ENCODE peak calls at places on chromosome 12, in seven cellular contexts. Y, S, O, Z, B, P and J are unnamed samples.

GRCh38 chr12:123062682-123063426 is 82.4 kb downstream of the ARL6IP4 start:
- DNase-seq in B (peak), O (no peak), S (peak), Y (no peak), Z (peak), P (peak), J (no peak)

GRCh38 chr12:119940881-119941280 is 48.2 kb upstream of the BICDL1 start:
- DNase-seq in B (no peak), Z (peak), Y (no peak), O (no peak), P (peak), S (peak), J (no peak)

GRCh38 chr12:119631930-119632678 is 35.8 kb upstream of the PRKAB1 start:
- DNase-seq in O (no peak), P (no peak), Z (peak), Y (no peak), S (no peak), B (no peak), J (no peak)

GRCh38 chr12:20624718-20625117 is 70.4 kb upstream of the SLCO1C1 start:
- DNase-seq in S (peak), Z (peak), P (peak), Y (no peak), B (no peak), O (no peak), J (no peak)

GRCh38 chr12:57551637-57552305 is 1.9 kb downstream of the KIF5A start:
- DNase-seq in O (no peak), Z (no peak), Y (no peak), B (no peak), P (no peak), S (no peak), J (no peak)

GRCh38 chr12:66746489-66747201 is 67.8 kb upstream of the GRIP1 start:
- DNase-seq in Y (no peak), Z (no peak), P (no peak), B (no peak), S (no peak), O (no peak), J (no peak)

GRCh38 chr12:104991565-104992128 is 5.5 kb downstream of the NOPCHAP1 start:
- DNase-seq in O (no peak), P (no peak), S (no peak), Z (no peak), Y (no peak), B (no peak), J (no peak)

GRCh38 chr12:45637706-45638105 is 91.8 kb upstream of the ARID2 start:
- DNase-seq in B (no peak), S (peak), Y (no peak), Z (peak), P (peak), O (no peak), J (no peak)

GRCh38 chr12:108483213-108483920 is 31.7 kb upstream of the FICD start:
- DNase-seq in P (no peak), S (no peak), Y (no peak), Z (peak), B (no peak), O (no peak), J (no peak)

GRCh38 chr12:75446857-75447256 is 33.7 kb upstream of the GLIPR1 start:
- DNase-seq in B (no peak), Z (peak), S (peak), P (peak), O (no peak), Y (no peak), J (no peak)

GRCh38 chr12:127813147-127813546 is 453.8 kb upstream of the TMEM132C start:
- DNase-seq in Y (no peak), Z (no peak), P (no peak), S (no peak), O (no peak), B (no peak), J (no peak)

GRCh38 chr12:59030415-59030814 is 110.1 kb upstream of the LRIG3 start:
- DNase-seq in B (no peak), Y (no peak), Z (no peak), P (no peak), O (no peak), S (no peak), J (no peak)

GRCh38 chr12:34298971-34299801 is 276.9 kb downstream of the ALG10 start:
- DNase-seq in S (no peak), B (no peak), Z (no peak), P (no peak), O (no peak), Y (no peak), J (no peak)

GRCh38 chr12:27333311-27334009 is 824 bp downstream of the BMAL2 start:
- DNase-seq in O (no peak), Y (no peak), B (peak), Z (peak), S (no peak), P (no peak), J (peak)

GRCh38 chr12:26571539-26571938 is 261.5 kb downstream of the ITPR2 start:
- DNase-seq in Y (no peak), S (no peak), Z (no peak), P (no peak), O (no peak), B (no peak), J (no peak)

GRCh38 chr12:105084251-105085250 is at the start of gene ALDH1L2:
- DNase-seq in B (peak), P (peak), Y (peak), Z (peak), S (peak), O (peak), J (peak)

GRCh38 chr12:2295941-2296461 is 243.2 kb downstream of the CACNA1C start:
- DNase-seq in Z (peak), O (no peak), B (no peak), Y (no peak), P (peak), S (peak), J (no peak)

GRCh38 chr12:7162691-7163114 is 26.8 kb upstream of the PEX5 start:
- DNase-seq in Z (peak), B (peak), Y (peak), S (no peak), P (no peak), O (peak), J (no peak)

GRCh38 chr12:52480073-52480472 is 6.5 kb upstream of the KRT6C start:
- DNase-seq in B (no peak), Y (no peak), Z (no peak), O (no peak), S (no peak), P (no peak), J (no peak)

GRCh38 chr12:20631711-20632110 is 63.4 kb upstream of the SLCO1C1 start:
- DNase-seq in B (no peak), P (peak), Y (no peak), S (no peak), O (no peak), Z (peak), J (no peak)

GRCh38 chr12:101671157-101671791 is 26.2 kb upstream of the CHPT1 start:
- DNase-seq in S (no peak), B (no peak), Y (no peak), P (no peak), Z (no peak), O (no peak), J (peak)

GRCh38 chr12:24378548-24379011 is 429.1 kb upstream of the SOX5 start:
- DNase-seq in P (no peak), Z (peak), B (no peak), S (peak), Y (no peak), O (no peak), J (no peak)

GRCh38 chr12:99910342-99910741 is 74.4 kb downstream of the ANKS1B start:
- DNase-seq in B (no peak), Y (no peak), P (no peak), S (no peak), O (no peak), Z (no peak), J (peak)

GRCh38 chr12:93325855-93326254 is 51.9 kb upstream of the NUDT4 start:
- DNase-seq in Y (no peak), O (no peak), B (no peak), Z (peak), S (peak), P (peak), J (no peak)

GRCh38 chr12:104348283-104348993 is 44.9 kb downstream of the EID3 start:
- DNase-seq in Z (no peak), S (no peak), O (no peak), P (no peak), B (no peak), Y (no peak), J (no peak)

GRCh38 chr12:19641235-19642080 is 202.2 kb downstream of the AEBP2 start:
- DNase-seq in Y (no peak), P (peak), B (no peak), S (no peak), Z (peak), O (no peak), J (no peak)

GRCh38 chr12:57579677-57580465 is 11.1 kb upstream of the PIP4K2C start:
- DNase-seq in O (no peak), B (no peak), Y (no peak), Z (no peak), S (no peak), P (no peak), J (no peak)

GRCh38 chr12:11755311-11755930 is 105.9 kb downstream of the ETV6 start:
- DNase-seq in B (no peak), Y (no peak), O (no peak), P (peak), S (no peak), Z (no peak), J (no peak)

GRCh38 chr12:66500841-66501240 is 178.0 kb downstream of the GRIP1 start:
- DNase-seq in P (no peak), Y (no peak), S (no peak), Z (no peak), B (no peak), O (no peak), J (peak)

GRCh38 chr12:62683724-62684501 is 217.3 kb downstream of the MON2 start:
- DNase-seq in P (peak), Z (peak), B (no peak), Y (peak), O (no peak), S (peak), J (no peak)

GRCh38 chr12:1776139-1776975 is 44.0 kb upstream of the LRTM2 start:
- DNase-seq in Y (no peak), P (peak), Z (peak), S (peak), B (peak), O (no peak), J (no peak)

GRCh38 chr12:10736460-10736859 is 13.3 kb upstream of the YBX3 start:
- DNase-seq in O (no peak), Y (no peak), S (no peak), Z (no peak), B (no peak), P (no peak), J (no peak)

GRCh38 chr12:52036587-52037171 is 14.6 kb upstream of the NR4A1 start:
- DNase-seq in P (peak), O (peak), Y (peak), B (peak), Z (peak), S (peak), J (peak)

GRCh38 chr12:41531147-41531829 is 343.2 kb downstream of the PDZRN4 start:
- DNase-seq in P (no peak), Z (peak), B (no peak), O (no peak), S (no peak), Y (no peak), J (no peak)

GRCh38 chr12:87165733-87166375 is 863.3 kb downstream of the C12orf50 start:
- DNase-seq in B (no peak), P (no peak), O (no peak), Y (no peak), Z (no peak), S (no peak), J (no peak)

GRCh38 chr12:25459541-25459951 is 93.5 kb downstream of the LMNTD1 start:
- DNase-seq in B (no peak), O (no peak), Y (no peak), S (no peak), Z (no peak), P (no peak), J (peak)

GRCh38 chr12:80714055-80714454 is 2.7 kb upstream of the MYF5 start:
- DNase-seq in Z (peak), Y (no peak), O (no peak), S (no peak), P (no peak), B (no peak), J (no peak)

GRCh38 chr12:53298154-53298553 is 1.3 kb upstream of the MYG1 start:
- DNase-seq in B (no peak), Z (peak), P (peak), O (no peak), S (peak), Y (no peak), J (no peak)

GRCh38 chr12:22318122-22318737 is 16.3 kb downstream of the ST8SIA1 start:
- DNase-seq in B (no peak), Y (no peak), S (no peak), Z (peak), P (peak), O (no peak), J (no peak)